ENCODE peak calls at places on chromosomes 2 and 18, in nine cellular contexts. C is hepatocyte, T is Panc1, J is A673, H is HepG2, X is astrocyte, P is RWPE1, F is fibroblast of lung, N is left ventricle myocardium inferior. V is an unnamed sample.

GRCh38 chr2:6083131-6083530 is 390.9 kb downstream of the SOX11 start:
- DNase-seq in X (peak), C (no peak), H (no peak), P (no peak), J (peak), T (no peak), N (no peak), F (no peak), V (no peak)

GRCh38 chr2:186862869-186863709 is 14.1 kb upstream of the ZSWIM2 start:
- DNase-seq in T (no peak), N (no peak), F (peak), X (peak), J (peak), H (peak), C (peak), P (peak), V (no peak)

GRCh38 chr2:11234309-11234708 is 79.0 kb downstream of the SLC66A3 start:
- DNase-seq in H (no peak), P (peak), J (peak), X (no peak), C (no peak), T (no peak), N (no peak), F (no peak), V (no peak)

GRCh38 chr2:20194097-20194989 is 30.6 kb downstream of the SDC1 start:
- DNase-seq in X (no peak), J (no peak), T (no peak), F (no peak), N (no peak), H (no peak), C (no peak), P (no peak), V (no peak)

GRCh38 chr2:60834270-60834717 is 47.1 kb upstream of the REL start:
- DNase-seq in T (no peak), N (no peak), J (no peak), F (no peak), X (no peak), P (no peak), H (no peak), C (no peak), V (no peak)

GRCh38 chr18:23398401-23398800 is 54.7 kb upstream of the RIOK3 start:
- DNase-seq in F (peak), J (no peak), N (no peak), C (no peak), T (no peak), H (no peak), X (no peak), P (no peak), V (no peak)

GRCh38 chr2:187319441-187320108 is 128.5 kb downstream of the CALCRL start:
- DNase-seq in T (no peak), C (no peak), P (peak), H (no peak), X (peak), F (peak), J (no peak), N (no peak), V (no peak)

GRCh38 chr2:128775064-128775347 is 456.3 kb upstream of the HS6ST1 start:
- DNase-seq in C (no peak), T (no peak), F (no peak), N (no peak), J (no peak), H (no peak), X (no peak), P (no peak), V (no peak)

GRCh38 chr2:11215407-11215806 is 60.1 kb downstream of the SLC66A3 start:
- DNase-seq in P (no peak), N (no peak), C (no peak), H (no peak), T (no peak), F (no peak), X (no peak), J (no peak), V (no peak)

GRCh38 chr2:69683170-69683971 is 39.8 kb upstream of the AAK1 start:
- DNase-seq in C (peak), X (peak), T (no peak), P (peak), F (peak), J (peak), N (no peak), H (peak), V (no peak)

GRCh38 chr2:209008636-209009287 is 415.1 kb upstream of the MAP2 start:
- DNase-seq in H (no peak), N (no peak), T (no peak), X (no peak), J (no peak), P (no peak), F (no peak), C (no peak), V (no peak)

GRCh38 chr2:197433770-197434438 is 924 bp downstream of the SF3B1 start:
- DNase-seq in X (peak), P (no peak), J (no peak), C (no peak), T (no peak), H (no peak), N (no peak), F (peak), V (no peak)

GRCh38 chr2:196434217-196434616 is 205.3 kb upstream of the CCDC150 start:
- DNase-seq in F (no peak), P (no peak), C (no peak), T (no peak), J (no peak), N (no peak), X (no peak), H (no peak), V (no peak)

GRCh38 chr2:17648571-17648970 is 105.0 kb downstream of the SMC6 start:
- DNase-seq in P (no peak), F (no peak), T (no peak), N (no peak), X (no peak), J (no peak), H (no peak), C (no peak), V (no peak)

GRCh38 chr2:54665436-54665856 is 58.0 kb upstream of the EML6 start:
- DNase-seq in C (peak), N (no peak), X (no peak), H (peak), F (peak), P (no peak), J (peak), T (peak), V (peak)

GRCh38 chr2:3349211-3349693 is 28.4 kb downstream of the EIPR1 start:
- DNase-seq in H (no peak), T (no peak), P (no peak), F (peak), J (peak), C (no peak), N (no peak), X (peak), V (no peak)

GRCh38 chr18:67519582-67519981 is 3.1 kb upstream of the DSEL start:
- DNase-seq in J (no peak), H (no peak), T (no peak), N (no peak), C (peak), P (no peak), X (peak), F (peak), V (no peak)

GRCh38 chr2:208090420-208090819 is 33.9 kb downstream of the CRYGD start:
- DNase-seq in J (no peak), H (no peak), N (no peak), P (no peak), C (no peak), F (no peak), X (no peak), T (no peak), V (no peak)

GRCh38 chr2:3670376-3670775 is 12.4 kb downstream of the ALLC start:
- DNase-seq in T (no peak), H (no peak), C (no peak), F (no peak), X (no peak), P (no peak), J (no peak), N (no peak), V (peak)

GRCh38 chr18:74905245-74905644 is 303.7 kb downstream of the PTGR3 start:
- DNase-seq in P (no peak), X (no peak), C (no peak), N (peak), T (no peak), H (no peak), J (no peak), F (no peak), V (no peak)

GRCh38 chr2:118474151-118474561 is 373.3 kb downstream of the EN1 start:
- DNase-seq in J (peak), X (no peak), F (no peak), N (no peak), T (no peak), P (no peak), H (no peak), C (no peak), V (no peak)

GRCh38 chr2:64636105-64636873 is 17.4 kb downstream of the SERTAD2 start:
- DNase-seq in H (no peak), P (no peak), C (no peak), J (no peak), N (no peak), T (no peak), X (no peak), F (no peak), V (no peak)

GRCh38 chr2:172693529-172694185 is 42.0 kb upstream of the RAPGEF4 start:
- DNase-seq in N (no peak), J (no peak), P (no peak), T (no peak), H (no peak), F (no peak), X (no peak), C (no peak), V (no peak)

GRCh38 chr2:171482877-171483276 is 39.4 kb upstream of the CYBRD1 start:
- DNase-seq in N (no peak), J (no peak), T (no peak), X (peak), P (no peak), F (peak), H (no peak), C (no peak), V (no peak)

GRCh38 chr2:41836944-41837343 is 210.9 kb upstream of the PKDCC start:
- DNase-seq in N (no peak), C (peak), F (peak), J (peak), H (no peak), P (peak), T (no peak), X (peak), V (peak)

GRCh38 chr18:22254088-22254487 is 84.7 kb downstream of the GATA6 start:
- DNase-seq in C (no peak), H (no peak), T (no peak), N (no peak), F (no peak), P (no peak), J (no peak), X (no peak), V (no peak)

GRCh38 chr18:60873708-60874107 is 459.5 kb upstream of the CDH20 start:
- DNase-seq in C (no peak), P (no peak), F (peak), J (no peak), H (no peak), X (peak), N (no peak), T (no peak), V (no peak)

GRCh38 chr18:27860011-27860410 is 316.9 kb downstream of the CDH2 start:
- DNase-seq in J (no peak), T (no peak), N (no peak), F (no peak), H (no peak), P (peak), C (no peak), X (no peak), V (no peak)

GRCh38 chr2:163604941-163605555 is 130.8 kb downstream of the FIGN start:
- DNase-seq in P (peak), N (no peak), T (peak), H (no peak), F (peak), C (no peak), X (peak), J (no peak), V (no peak)

GRCh38 chr2:111157798-111158197 is 37.1 kb downstream of the BCL2L11 start:
- DNase-seq in J (no peak), T (no peak), C (no peak), P (no peak), X (no peak), N (no peak), F (no peak), H (no peak), V (no peak)

GRCh38 chr2:235551965-235552364 is 58.1 kb downstream of the AGAP1 start:
- DNase-seq in C (peak), F (peak), J (peak), H (peak), T (peak), P (peak), N (peak), X (peak), V (no peak)

DNA sequence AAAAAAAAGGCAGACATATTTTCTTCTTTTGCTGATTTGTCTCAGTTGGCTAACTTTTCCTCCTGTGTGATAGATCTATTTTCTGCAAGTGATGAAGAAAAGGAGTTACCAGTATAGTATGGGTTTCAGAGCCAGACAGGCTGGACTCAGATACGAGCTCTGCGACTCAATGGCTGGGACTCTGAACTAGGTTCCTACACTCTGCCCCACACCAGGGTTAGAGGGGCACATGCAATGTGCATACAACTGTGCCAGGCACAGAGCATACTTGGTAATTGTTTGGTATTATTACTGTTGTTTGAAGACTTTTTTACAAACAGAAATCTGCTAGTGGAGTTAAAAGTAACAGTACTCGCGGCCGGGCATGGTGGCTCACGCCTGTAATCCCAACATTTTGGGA is 21.8 kb downstream of the RNF149 start:
- DNase-seq in J (no peak), N (no peak), T (no peak), C (no peak), H (no peak), P (no peak), X (no peak), F (no peak), V (no peak)
- H3K27ac ChIP-seq in J (no peak), N (no peak), T (no peak), C (no peak), H (no peak), P (no peak), X (no peak), F (no peak), V (no peak)

GRCh38 chr2:229691631-229692030 is 22.7 kb downstream of the DNER start:
- DNase-seq in P (no peak), N (no peak), H (no peak), F (no peak), J (no peak), X (no peak), T (no peak), C (no peak), V (no peak)
- TF ChIP-seq CTCF in P (no peak), N (no peak), H (no peak), F (no peak), J (no peak), X (no peak), T (no peak), C (no peak), V (no peak)

GRCh38 chr18:32029558-32029957 is 10.9 kb downstream of the RNF125 start:
- DNase-seq in F (no peak), T (no peak), N (no peak), C (no peak), P (no peak), X (no peak), H (no peak), J (no peak), V (no peak)
- H3K27ac ChIP-seq in F (no peak), T (no peak), N (no peak), C (no peak), P (no peak), X (no peak), H (no peak), J (no peak), V (no peak)

DNA sequence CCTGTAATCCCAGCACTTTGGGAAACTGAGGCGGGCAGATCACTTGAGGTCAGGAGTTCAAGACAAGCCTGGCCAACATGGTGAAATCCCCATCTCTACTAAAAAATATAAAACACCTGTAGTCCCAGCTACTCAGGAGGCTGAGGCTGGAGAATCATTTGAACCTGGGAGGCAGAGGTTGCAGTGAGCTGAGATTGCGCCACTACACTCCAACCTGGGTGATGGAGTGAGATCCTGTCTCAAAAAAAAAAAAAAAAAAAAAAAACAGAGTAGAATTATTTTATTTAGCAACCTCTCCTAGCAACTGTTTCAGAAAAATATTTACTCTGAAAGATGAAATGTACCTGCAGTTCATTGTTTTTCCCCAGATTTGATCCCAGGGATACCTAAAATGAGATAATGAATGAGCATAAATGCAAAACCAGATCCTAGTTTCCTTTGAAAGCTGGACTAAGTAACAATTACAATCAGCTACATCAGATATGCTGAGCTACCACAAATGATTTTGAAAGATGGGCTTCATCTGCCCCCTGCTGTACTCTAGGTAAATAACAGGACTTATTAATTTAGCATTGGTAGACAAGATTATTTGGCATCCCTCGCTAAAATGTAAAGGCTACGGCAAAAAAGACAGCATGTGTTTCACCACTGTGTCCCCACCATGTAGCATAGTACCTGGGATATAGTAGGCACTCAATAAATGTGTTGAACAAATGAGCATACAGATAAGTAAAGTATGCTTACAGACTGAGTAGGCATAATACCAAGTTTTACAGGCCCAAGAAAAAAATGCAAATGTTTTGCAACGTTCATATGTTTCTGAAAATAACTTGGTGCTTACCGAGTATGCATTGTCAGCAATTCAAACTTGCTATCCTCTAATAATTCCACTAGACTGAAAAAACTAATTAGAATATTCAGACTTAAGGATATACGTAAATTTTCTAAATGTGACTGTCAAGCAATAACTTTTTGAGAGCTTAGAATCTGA is 102.5 kb downstream of the ATL2 start:
- DNase-seq in C (peak), N (no peak), H (peak), J (peak), T (peak), X (peak), F (peak), P (peak), V (no peak)
- TF ChIP-seq CTCF in C (peak), N (peak), H (peak), J (peak), T (peak), X (peak), F (peak), P (peak), V (peak)

GRCh38 chr2:100394111-100394641 is 23.3 kb downstream of the CHST10 start:
- DNase-seq in H (no peak), J (no peak), F (no peak), C (no peak), P (no peak), T (no peak), X (no peak), N (no peak), V (no peak)
- H3K27ac ChIP-seq in H (no peak), J (no peak), F (no peak), C (no peak), P (no peak), T (no peak), X (no peak), N (no peak), V (no peak)

GRCh38 chr2:114543106-114543806 is 100.8 kb downstream of the DPP10 start:
- DNase-seq in J (peak), T (no peak), N (peak), C (peak), F (peak), X (no peak), H (peak), P (no peak), V (no peak)
- TF ChIP-seq CTCF in J (peak), T (peak), N (peak), C (peak), F (peak), X (no peak), H (peak), P (no peak), V (no peak)

GRCh38 chr18:2417861-2418610 is 153.3 kb downstream of the METTL4 start:
- DNase-seq in N (no peak), H (no peak), C (no peak), T (no peak), X (peak), P (peak), F (peak), J (no peak), V (no peak)
- H3K27ac ChIP-seq in N (no peak), H (no peak), C (no peak), T (no peak), X (no peak), P (no peak), F (no peak), J (no peak), V (no peak)

GRCh38 chr2:120885311-120885710 is 149.6 kb downstream of the GLI2 start:
- DNase-seq in J (no peak), N (peak), C (no peak), F (no peak), H (no peak), T (no peak), X (no peak), P (no peak), V (no peak)
- TF ChIP-seq CTCF in J (no peak), N (no peak), C (no peak), F (no peak), H (no peak), T (no peak), X (no peak), P (no peak), V (no peak)

GRCh38 chr18:79100944-79101343 is 31.8 kb downstream of the ATP9B start:
- DNase-seq in F (no peak), H (no peak), C (no peak), T (no peak), N (no peak), J (no peak), P (no peak), X (no peak), V (no peak)
- H3K27ac ChIP-seq in F (no peak), H (no peak), C (no peak), T (no peak), N (no peak), J (no peak), P (no peak), X (no peak), V (no peak)